ENCODE peak calls at places on chromosomes 2 and 18, in ten cellular contexts. U, M, B, R, F, Y, H, A, O and P are unnamed samples. For H3K4me1, the result is how much of the 10 kb centered on the place peaks cover.

GRCh38 chr18:34283506-34283905 is 58.8 kb upstream of the NOL4 start:
- DNase-seq in U (no peak), M (no peak), B (no peak), R (no peak), F (no peak), Y (no peak), H (no peak), A (no peak), O (no peak), P (no peak)

GRCh38 chr2:15218423-15219086 is 342.6 kb downstream of the NBAS start:
- DNase-seq in U (no peak), M (no peak), B (no peak), R (no peak), F (no peak), Y (no peak), H (no peak), A (no peak), O (no peak), P (no peak)

GRCh38 chr2:38722271-38723115 is 28.7 kb downstream of the SRSF7 start:
- DNase-seq in U (no peak), M (no peak), B (no peak), R (peak), F (no peak), Y (no peak), H (peak), A (no peak), O (no peak), P (no peak)

GRCh38 chr2:23698733-23699391 is 228.1 kb downstream of the ATAD2B start:
- DNase-seq in U (peak), M (no peak), B (no peak), R (no peak), F (no peak), Y (peak), H (no peak), A (peak), O (no peak), P (no peak)

GRCh38 chr18:24588440-24588839 is 128.0 kb downstream of the HRH4 start:
- DNase-seq in U (no peak), M (no peak), B (no peak), R (no peak), F (no peak), Y (no peak), H (no peak), A (no peak), O (no peak), P (no peak)

GRCh38 chr2:151767536-151767935 is 33.3 kb upstream of the NEB start:
- DNase-seq in U (peak), M (no peak), B (no peak), R (no peak), F (no peak), Y (peak), H (no peak), A (no peak), O (no peak), P (no peak)

GRCh38 chr2:216006164-216006663 is 7.1 kb downstream of the MREG start:
- DNase-seq in U (peak), M (no peak), B (no peak), R (no peak), F (no peak), Y (no peak), H (no peak), A (no peak), O (peak), P (peak)

GRCh38 chr2:70687461-70687795 is 80.6 kb downstream of the ADD2 start:
- DNase-seq in U (no peak), M (no peak), B (no peak), R (no peak), F (no peak), Y (no peak), H (no peak), A (no peak), O (no peak), P (no peak)

GRCh38 chr2:232521524-232521923 is 1.3 kb downstream of the PRSS56 start:
- DNase-seq in U (no peak), M (no peak), B (no peak), R (no peak), F (no peak), Y (no peak), H (no peak), A (no peak), O (no peak), P (no peak)

GRCh38 chr2:190420822-190421221 is 12.7 kb downstream of the MFSD6 start:
- DNase-seq in U (no peak), M (no peak), B (no peak), R (no peak), F (no peak), Y (no peak), H (no peak), A (no peak), O (no peak), P (no peak)

GRCh38 chr18:55406374-55407045 is 181.5 kb downstream of the TCF4 start:
- DNase-seq in U (no peak), M (no peak), B (no peak), R (no peak), F (no peak), Y (no peak), H (no peak), A (no peak), O (no peak), P (peak)

GRCh38 chr2:224008702-224009261 is 30.3 kb downstream of the SERPINE2 start:
- DNase-seq in U (no peak), M (peak), B (no peak), R (no peak), F (no peak), Y (no peak), H (no peak), A (peak), O (no peak), P (no peak)

DNA sequence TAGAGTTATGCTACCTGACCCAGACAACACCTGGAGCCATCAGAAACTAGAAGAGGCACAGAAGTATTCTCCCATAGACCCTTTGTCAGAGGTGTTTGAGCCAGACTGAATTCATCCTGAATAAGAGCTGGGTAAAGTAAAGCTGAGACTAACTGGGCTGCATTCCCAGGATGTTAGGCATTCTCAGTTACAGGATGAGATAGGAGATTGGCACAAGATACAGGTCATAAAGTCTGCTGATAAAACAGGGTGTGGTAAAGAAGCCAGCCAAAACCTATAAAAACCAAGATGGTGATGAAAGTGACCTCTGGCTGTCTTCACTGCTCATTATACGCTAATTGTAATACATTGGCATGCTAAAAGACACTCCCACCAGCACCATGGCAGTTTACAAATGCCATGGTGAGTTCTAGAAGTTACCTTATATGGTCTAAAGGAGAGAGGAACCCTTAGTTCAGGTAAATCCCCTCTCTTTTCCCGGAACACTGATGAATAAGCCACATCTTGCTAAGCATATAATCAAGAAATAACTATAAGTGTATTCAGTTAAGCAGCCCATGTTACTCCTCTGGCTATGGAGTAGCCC is 364.9 kb upstream of the TMEFF2 start:
- DNase-seq in U (no peak), M (no peak), B (no peak), R (no peak), F (no peak), Y (no peak), H (no peak), A (no peak), O (no peak), P (no peak)
- H3K27ac ChIP-seq in U (no peak), M (no peak), B (no peak), R (no peak), F (no peak), Y (no peak), H (no peak), A (no peak), O (no peak), P (no peak)

GRCh38 chr2:27753744-27754588 is 17.6 kb upstream of the MRPL33 start:
- DNase-seq in U (peak), M (peak), B (peak), R (peak), F (peak), Y (peak), H (peak), A (peak), O (peak), P (peak)
- H3K4me1 ChIP-seq in U (under half), M (half or more), B (under half), R (under half), F (under half), Y (under half), H (under half), A (under half), O (under half), P (under half)

DNA sequence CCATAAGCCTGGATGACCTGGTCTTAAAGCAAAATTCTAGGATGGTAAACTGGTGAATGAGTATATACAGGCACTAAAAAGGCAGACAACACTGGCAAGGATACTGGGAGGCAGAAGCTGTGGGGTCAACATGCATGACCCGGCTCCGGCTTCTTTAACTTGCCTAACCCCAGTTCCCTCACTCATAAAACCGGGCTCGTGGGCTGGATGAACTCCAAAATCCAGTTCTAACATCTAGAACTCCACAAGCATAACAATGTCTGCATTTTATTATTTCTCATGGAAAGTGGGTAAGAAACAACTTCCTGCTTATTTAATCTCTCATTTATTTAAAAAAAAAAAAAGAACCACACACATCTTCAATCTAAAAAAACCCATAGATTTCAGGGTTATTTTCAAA is 57.3 kb downstream of the FARSB start:
- DNase-seq in U (no peak), M (no peak), B (no peak), R (no peak), F (no peak), Y (no peak), H (no peak), A (no peak), O (no peak), P (no peak)
- TF ChIP-seq CTCF in U (no peak), M (no peak), B (no peak), R (no peak), F (no peak), Y (no peak), H (no peak), A (no peak), O (no peak), P (no peak)

GRCh38 chr2:196230460-196230859 is 59.1 kb upstream of the STK17B start:
- DNase-seq in U (no peak), M (no peak), B (no peak), R (no peak), F (no peak), Y (no peak), H (no peak), A (no peak), O (no peak), P (no peak)

GRCh38 chr2:196230051-196230450 is 58.7 kb upstream of the STK17B start:
- DNase-seq in U (no peak), M (no peak), B (no peak), R (no peak), F (no peak), Y (no peak), H (no peak), A (no peak), O (no peak), P (no peak)

GRCh38 chr2:196234672-196235071 is 63.3 kb upstream of the STK17B start:
- DNase-seq in U (peak), M (no peak), B (no peak), R (no peak), F (no peak), Y (peak), H (no peak), A (no peak), O (no peak), P (no peak)

GRCh38 chr2:196233808-196234501 is 62.6 kb upstream of the STK17B start:
- DNase-seq in U (peak), M (no peak), B (no peak), R (no peak), F (no peak), Y (peak), H (no peak), A (no peak), O (no peak), P (no peak)

GRCh38 chr2:196233033-196233807 is 61.8 kb upstream of the STK17B start:
- DNase-seq in U (peak), M (peak), B (no peak), R (peak), F (no peak), Y (peak), H (no peak), A (no peak), O (no peak), P (no peak)
- H3K27ac ChIP-seq in U (peak), M (peak), B (peak), R (peak), F (peak), Y (peak), H (no peak), A (peak), O (peak), P (peak)

GRCh38 chr18:23560186-23560585 is 26.1 kb downstream of the NPC1 start:
- DNase-seq in U (no peak), M (no peak), B (no peak), R (no peak), F (no peak), Y (no peak), H (no peak), A (no peak), O (no peak), P (no peak)
- H3K4me1 ChIP-seq in U (under half), M (under half), B (under half), R (under half), F (under half), Y (under half), H (under half), A (under half), O (under half), P (under half)

DNA sequence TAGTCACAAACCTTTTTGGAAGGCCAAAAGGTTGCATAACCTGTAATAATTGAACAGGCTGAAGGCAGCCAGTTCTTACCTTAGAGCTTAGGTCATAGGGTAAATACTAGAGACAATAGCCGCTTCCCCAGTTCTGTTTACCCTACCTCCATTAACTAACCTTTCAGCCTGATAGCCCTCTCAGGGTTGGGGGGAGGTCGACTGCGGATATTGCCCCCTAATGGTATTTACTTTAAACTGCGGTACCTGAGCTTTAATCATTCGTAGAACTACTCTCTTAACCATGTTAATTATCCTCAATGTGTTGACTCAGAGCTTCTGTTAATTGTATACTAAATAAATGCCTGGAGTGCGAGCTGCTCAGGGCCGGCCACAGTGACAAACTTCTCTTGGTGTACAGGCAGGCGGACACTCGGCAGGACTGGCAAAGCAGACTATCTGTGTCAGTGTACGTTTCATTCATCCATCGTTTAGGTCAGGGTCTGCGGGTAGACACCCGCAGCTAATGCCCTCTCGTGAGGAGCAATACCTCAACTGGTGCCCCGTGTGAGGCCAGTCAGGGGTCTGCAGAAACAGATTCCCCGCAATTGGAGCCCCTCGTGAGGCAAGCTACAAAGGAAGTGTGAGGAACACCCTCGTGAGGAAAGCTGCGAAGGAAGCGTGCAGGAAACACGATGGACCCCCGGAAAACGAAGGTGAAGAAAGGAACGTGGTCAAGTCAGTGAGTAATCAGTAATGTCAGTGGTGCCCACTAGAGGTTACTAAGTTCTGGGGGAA is 115.3 kb upstream of the SCN7A start:
- DNase-seq in U (no peak), M (no peak), B (no peak), R (no peak), F (no peak), Y (no peak), H (no peak), A (no peak), O (no peak), P (no peak)
- TF ChIP-seq CTCF in U (peak), M (no peak), B (no peak), R (no peak), F (no peak), Y (no peak), H (no peak), A (no peak), O (no peak), P (no peak)

DNA sequence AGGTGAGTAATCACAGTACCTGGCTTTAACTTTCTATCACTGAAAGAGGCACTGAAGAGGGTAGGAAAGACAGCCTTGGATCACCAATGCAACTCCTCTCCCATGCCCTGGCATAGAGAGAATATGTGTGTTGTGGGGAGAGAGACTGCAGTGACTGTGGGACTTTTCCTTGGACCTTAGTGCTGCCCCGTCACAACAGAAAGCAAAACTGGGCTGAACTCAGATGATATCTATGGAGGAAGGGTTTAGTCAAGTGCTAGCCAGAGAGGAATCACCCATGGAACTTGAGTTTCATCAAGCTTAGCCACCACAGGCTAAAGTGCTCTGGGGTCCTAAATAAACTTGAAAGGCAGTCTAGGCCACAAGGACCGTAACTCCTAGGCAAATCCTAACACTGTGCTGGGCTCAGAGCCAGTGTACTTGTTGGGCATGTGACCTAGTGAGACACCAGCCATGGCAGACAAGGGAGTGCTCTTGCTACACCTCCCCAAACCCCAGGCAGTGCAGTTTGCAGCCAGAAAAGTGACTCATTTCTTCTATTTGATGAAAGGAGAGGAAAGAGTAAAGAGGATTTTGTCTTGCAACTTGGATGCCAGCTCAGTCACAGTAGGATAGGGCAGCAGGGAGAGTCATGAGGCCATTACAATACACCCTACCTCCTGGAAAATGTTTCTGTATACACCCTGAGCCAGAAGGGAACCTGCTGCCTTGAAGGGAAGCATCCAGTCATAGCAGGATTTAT is 105.8 kb upstream of the SPOPL start:
- DNase-seq in U (peak), M (peak), B (no peak), R (peak), F (no peak), Y (peak), H (no peak), A (no peak), O (peak), P (no peak)
- H3K27ac ChIP-seq in U (no peak), M (no peak), B (no peak), R (no peak), F (no peak), Y (no peak), H (no peak), A (no peak), O (no peak), P (no peak)